ENCODE peak calls at places on chromosomes 3 and 15, in five cellular contexts. One of them, this sample, is unnamed.

GRCh38 chr15:63363292-63363691 is 18.4 kb downstream of the CA12 start:
- ATAC-seq in lower lobe of right lung: no peak
- ATAC-seq in left ventricle myocardium superior: no peak
- ATAC-seq in A549: no peak
- ATAC-seq in activated CD8-positive, alpha-beta memory T cell treated with anti-CD3 and anti-CD28 coated beads, Interleukin-2, amount 10 ng/mL, durations not matched to agents 7 days and 5 days: no peak
- ATAC-seq in this sample: no peak

GRCh38 chr3:136343873-136344281 is 93.7 kb downstream of the PCCB start:
- ATAC-seq in lower lobe of right lung: peak; percentile 95
- ATAC-seq in left ventricle myocardium superior: peak; percentile 95
- ATAC-seq in A549: peak; percentile 88
- ATAC-seq in activated CD8-positive, alpha-beta memory T cell treated with anti-CD3 and anti-CD28 coated beads, Interleukin-2, amount 10 ng/mL, durations not matched to agents 7 days and 5 days: no peak
- ATAC-seq in this sample: no peak

GRCh38 chr3:64167346-64167745 is 57.9 kb downstream of the PRICKLE2 start:
- ATAC-seq in lower lobe of right lung: no peak
- ATAC-seq in left ventricle myocardium superior: no peak
- ATAC-seq in A549: no peak
- ATAC-seq in activated CD8-positive, alpha-beta memory T cell treated with anti-CD3 and anti-CD28 coated beads, Interleukin-2, amount 10 ng/mL, durations not matched to agents 7 days and 5 days: no peak
- ATAC-seq in this sample: no peak

GRCh38 chr3:130729154-130729553 is 17.5 kb downstream of the PIK3R4 start:
- ATAC-seq in lower lobe of right lung: no peak
- ATAC-seq in left ventricle myocardium superior: no peak
- ATAC-seq in A549: no peak
- ATAC-seq in activated CD8-positive, alpha-beta memory T cell treated with anti-CD3 and anti-CD28 coated beads, Interleukin-2, amount 10 ng/mL, durations not matched to agents 7 days and 5 days: no peak
- ATAC-seq in this sample: no peak

GRCh38 chr15:55403531-55403930 is 4.6 kb downstream of the CCPG1 start:
- ATAC-seq in lower lobe of right lung: no peak
- ATAC-seq in left ventricle myocardium superior: no peak
- ATAC-seq in A549: no peak
- ATAC-seq in activated CD8-positive, alpha-beta memory T cell treated with anti-CD3 and anti-CD28 coated beads, Interleukin-2, amount 10 ng/mL, durations not matched to agents 7 days and 5 days: no peak
- ATAC-seq in this sample: no peak

GRCh38 chr3:81684739-81685395 is 76.6 kb downstream of the GBE1 start:
- ATAC-seq in lower lobe of right lung: no peak
- ATAC-seq in left ventricle myocardium superior: peak; percentile 90
- ATAC-seq in A549: peak; percentile 88
- ATAC-seq in activated CD8-positive, alpha-beta memory T cell treated with anti-CD3 and anti-CD28 coated beads, Interleukin-2, amount 10 ng/mL, durations not matched to agents 7 days and 5 days: no peak
- ATAC-seq in this sample: peak; percentile 39

GRCh38 chr15:25730918-25731317 is 132.2 kb downstream of the ATP10A start:
- ATAC-seq in lower lobe of right lung: no peak
- ATAC-seq in left ventricle myocardium superior: no peak
- ATAC-seq in A549: no peak
- ATAC-seq in activated CD8-positive, alpha-beta memory T cell treated with anti-CD3 and anti-CD28 coated beads, Interleukin-2, amount 10 ng/mL, durations not matched to agents 7 days and 5 days: no peak
- ATAC-seq in this sample: no peak

GRCh38 chr15:45138814-45139765 is 9.3 kb downstream of the DUOX1 start:
- ATAC-seq in lower lobe of right lung: peak; percentile 72
- ATAC-seq in left ventricle myocardium superior: peak; percentile 14
- ATAC-seq in A549: no peak
- ATAC-seq in activated CD8-positive, alpha-beta memory T cell treated with anti-CD3 and anti-CD28 coated beads, Interleukin-2, amount 10 ng/mL, durations not matched to agents 7 days and 5 days: no peak
- ATAC-seq in this sample: no peak

GRCh38 chr3:50655009-50655830 is 19.5 kb upstream of the DOCK3 start:
- ATAC-seq in lower lobe of right lung: no peak
- ATAC-seq in left ventricle myocardium superior: no peak
- ATAC-seq in A549: no peak
- ATAC-seq in activated CD8-positive, alpha-beta memory T cell treated with anti-CD3 and anti-CD28 coated beads, Interleukin-2, amount 10 ng/mL, durations not matched to agents 7 days and 5 days: peak; percentile 26
- ATAC-seq in this sample: peak; percentile 90

GRCh38 chr3:58059349-58060321 is 51.4 kb downstream of the FLNB start:
- ATAC-seq in lower lobe of right lung: peak; percentile 65
- ATAC-seq in left ventricle myocardium superior: peak; percentile 60
- ATAC-seq in A549: peak; percentile 76
- ATAC-seq in activated CD8-positive, alpha-beta memory T cell treated with anti-CD3 and anti-CD28 coated beads, Interleukin-2, amount 10 ng/mL, durations not matched to agents 7 days and 5 days: no peak
- ATAC-seq in this sample: no peak

GRCh38 chr15:91338763-91339162 is 238.7 kb downstream of the SV2B start:
- ATAC-seq in lower lobe of right lung: no peak
- ATAC-seq in left ventricle myocardium superior: no peak
- ATAC-seq in A549: peak; percentile 30
- ATAC-seq in activated CD8-positive, alpha-beta memory T cell treated with anti-CD3 and anti-CD28 coated beads, Interleukin-2, amount 10 ng/mL, durations not matched to agents 7 days and 5 days: no peak
- ATAC-seq in this sample: no peak

GRCh38 chr3:197088370-197088769 is 58.8 kb upstream of the MELTF start:
- ATAC-seq in lower lobe of right lung: no peak
- ATAC-seq in left ventricle myocardium superior: no peak
- ATAC-seq in A549: no peak
- ATAC-seq in activated CD8-positive, alpha-beta memory T cell treated with anti-CD3 and anti-CD28 coated beads, Interleukin-2, amount 10 ng/mL, durations not matched to agents 7 days and 5 days: no peak
- ATAC-seq in this sample: no peak

GRCh38 chr3:163196815-163197214 is 1700.2 kb downstream of the OTOL1 start:
- ATAC-seq in lower lobe of right lung: no peak
- ATAC-seq in left ventricle myocardium superior: no peak
- ATAC-seq in A549: no peak
- ATAC-seq in activated CD8-positive, alpha-beta memory T cell treated with anti-CD3 and anti-CD28 coated beads, Interleukin-2, amount 10 ng/mL, durations not matched to agents 7 days and 5 days: no peak
- ATAC-seq in this sample: no peak

GRCh38 chr3:156711113-156711512 is 36.7 kb downstream of the TIPARP start:
- ATAC-seq in lower lobe of right lung: peak; percentile 67
- ATAC-seq in left ventricle myocardium superior: no peak
- ATAC-seq in A549: peak; percentile 5
- ATAC-seq in activated CD8-positive, alpha-beta memory T cell treated with anti-CD3 and anti-CD28 coated beads, Interleukin-2, amount 10 ng/mL, durations not matched to agents 7 days and 5 days: no peak
- ATAC-seq in this sample: no peak

GRCh38 chr15:78795043-78795442 is 16.2 kb downstream of the ADAMTS7 start:
- ATAC-seq in lower lobe of right lung: no peak
- ATAC-seq in left ventricle myocardium superior: no peak
- ATAC-seq in A549: no peak
- ATAC-seq in activated CD8-positive, alpha-beta memory T cell treated with anti-CD3 and anti-CD28 coated beads, Interleukin-2, amount 10 ng/mL, durations not matched to agents 7 days and 5 days: no peak
- ATAC-seq in this sample: no peak

GRCh38 chr3:187112934-187113793 is 26.1 kb downstream of the RPL39L start:
- ATAC-seq in lower lobe of right lung: no peak
- ATAC-seq in left ventricle myocardium superior: no peak
- ATAC-seq in A549: no peak
- ATAC-seq in activated CD8-positive, alpha-beta memory T cell treated with anti-CD3 and anti-CD28 coated beads, Interleukin-2, amount 10 ng/mL, durations not matched to agents 7 days and 5 days: peak; percentile 45
- ATAC-seq in this sample: peak; percentile 53

GRCh38 chr15:26772588-26773484 is at the start of gene GABRB3:
- ATAC-seq in lower lobe of right lung: peak; percentile 72
- ATAC-seq in left ventricle myocardium superior: peak; percentile 95
- ATAC-seq in A549: peak; percentile 77
- ATAC-seq in activated CD8-positive, alpha-beta memory T cell treated with anti-CD3 and anti-CD28 coated beads, Interleukin-2, amount 10 ng/mL, durations not matched to agents 7 days and 5 days: no peak
- ATAC-seq in this sample: no peak

GRCh38 chr15:34754171-34754580 is 622 bp downstream of the GJD2 start:
- ATAC-seq in lower lobe of right lung: no peak
- ATAC-seq in left ventricle myocardium superior: no peak
- ATAC-seq in A549: peak; percentile 29
- ATAC-seq in activated CD8-positive, alpha-beta memory T cell treated with anti-CD3 and anti-CD28 coated beads, Interleukin-2, amount 10 ng/mL, durations not matched to agents 7 days and 5 days: no peak
- ATAC-seq in this sample: no peak

GRCh38 chr3:22952860-22953259 is 250.3 kb upstream of the UBE2E2 start:
- ATAC-seq in lower lobe of right lung: no peak
- ATAC-seq in left ventricle myocardium superior: peak; percentile 57
- ATAC-seq in A549: no peak
- ATAC-seq in activated CD8-positive, alpha-beta memory T cell treated with anti-CD3 and anti-CD28 coated beads, Interleukin-2, amount 10 ng/mL, durations not matched to agents 7 days and 5 days: no peak
- ATAC-seq in this sample: no peak

GRCh38 chr15:61500951-61501350 is 271.8 kb upstream of the RORA start:
- ATAC-seq in lower lobe of right lung: no peak
- ATAC-seq in left ventricle myocardium superior: no peak
- ATAC-seq in A549: no peak
- ATAC-seq in activated CD8-positive, alpha-beta memory T cell treated with anti-CD3 and anti-CD28 coated beads, Interleukin-2, amount 10 ng/mL, durations not matched to agents 7 days and 5 days: no peak
- ATAC-seq in this sample: no peak

GRCh38 chr3:172580680-172581079 is 57.5 kb upstream of the TNFSF10 start:
- ATAC-seq in lower lobe of right lung: no peak
- ATAC-seq in left ventricle myocardium superior: no peak
- ATAC-seq in A549: no peak
- ATAC-seq in activated CD8-positive, alpha-beta memory T cell treated with anti-CD3 and anti-CD28 coated beads, Interleukin-2, amount 10 ng/mL, durations not matched to agents 7 days and 5 days: peak; percentile 44
- ATAC-seq in this sample: peak; percentile 48

GRCh38 chr3:101845405-101845804 is 3.9 kb upstream of the NFKBIZ start:
- ATAC-seq in lower lobe of right lung: no peak
- ATAC-seq in left ventricle myocardium superior: no peak
- ATAC-seq in A549: no peak
- ATAC-seq in activated CD8-positive, alpha-beta memory T cell treated with anti-CD3 and anti-CD28 coated beads, Interleukin-2, amount 10 ng/mL, durations not matched to agents 7 days and 5 days: no peak
- ATAC-seq in this sample: no peak

GRCh38 chr3:123331651-123332050 is 117.2 kb downstream of the ADCY5 start:
- ATAC-seq in lower lobe of right lung: no peak
- ATAC-seq in left ventricle myocardium superior: no peak
- ATAC-seq in A549: no peak
- ATAC-seq in activated CD8-positive, alpha-beta memory T cell treated with anti-CD3 and anti-CD28 coated beads, Interleukin-2, amount 10 ng/mL, durations not matched to agents 7 days and 5 days: no peak
- ATAC-seq in this sample: no peak

GRCh38 chr3:129445472-129445871 is 5.4 kb downstream of the IFT122 start:
- ATAC-seq in lower lobe of right lung: no peak
- ATAC-seq in left ventricle myocardium superior: no peak
- ATAC-seq in A549: no peak
- ATAC-seq in activated CD8-positive, alpha-beta memory T cell treated with anti-CD3 and anti-CD28 coated beads, Interleukin-2, amount 10 ng/mL, durations not matched to agents 7 days and 5 days: no peak
- ATAC-seq in this sample: no peak